ENCODE peak calls at places on chromosome 1, in eight cellular contexts. One of them, this sample, is unnamed.

GRCh38 chr1:182147136-182147815 is 85.8 kb upstream of the ZNF648 start:
- DNase-seq in K562: no peak
- DNase-seq in upper lobe of left lung: no peak
- DNase-seq in SK-N-SH: no peak
- DNase-seq in transverse colon: peak
- DNase-seq in HL-60: peak
- DNase-seq in spleen: no peak
- DNase-seq in breast epithelium: no peak
- DNase-seq in this sample: peak

GRCh38 chr1:30901798-30902652 is 6.5 kb downstream of the SDC3 start:
- DNase-seq in K562: peak
- DNase-seq in HL-60: no peak
- DNase-seq in SK-N-SH: no peak
- DNase-seq in upper lobe of left lung: no peak
- DNase-seq in breast epithelium: peak
- DNase-seq in transverse colon: no peak
- DNase-seq in spleen: peak
- DNase-seq in this sample: peak

GRCh38 chr1:77060000-77060399 is 159.2 kb downstream of the PIGK start:
- DNase-seq in transverse colon: no peak
- DNase-seq in upper lobe of left lung: no peak
- DNase-seq in K562: no peak
- DNase-seq in SK-N-SH: no peak
- DNase-seq in breast epithelium: peak
- DNase-seq in spleen: no peak
- DNase-seq in HL-60: peak
- DNase-seq in this sample: no peak

GRCh38 chr1:163231385-163231784 is 28.7 kb upstream of the RGS5 start:
- DNase-seq in HL-60: no peak
- DNase-seq in spleen: no peak
- DNase-seq in K562: no peak
- DNase-seq in SK-N-SH: no peak
- DNase-seq in upper lobe of left lung: no peak
- DNase-seq in breast epithelium: no peak
- DNase-seq in transverse colon: no peak
- DNase-seq in this sample: no peak

GRCh38 chr1:34529935-34530859 is 224.7 kb upstream of the GJB5 start:
- DNase-seq in transverse colon: no peak
- DNase-seq in breast epithelium: no peak
- DNase-seq in HL-60: no peak
- DNase-seq in SK-N-SH: no peak
- DNase-seq in upper lobe of left lung: no peak
- DNase-seq in K562: no peak
- DNase-seq in spleen: no peak
- DNase-seq in this sample: no peak

GRCh38 chr1:184368354-184368753 is 18.5 kb upstream of the C1orf21 start:
- DNase-seq in K562: no peak
- DNase-seq in HL-60: no peak
- DNase-seq in breast epithelium: no peak
- DNase-seq in upper lobe of left lung: no peak
- DNase-seq in transverse colon: no peak
- DNase-seq in SK-N-SH: no peak
- DNase-seq in spleen: no peak
- DNase-seq in this sample: no peak

GRCh38 chr1:87963566-87963965 is 634.9 kb downstream of the LMO4 start:
- DNase-seq in SK-N-SH: no peak
- DNase-seq in K562: no peak
- DNase-seq in transverse colon: no peak
- DNase-seq in spleen: no peak
- DNase-seq in HL-60: no peak
- DNase-seq in breast epithelium: no peak
- DNase-seq in upper lobe of left lung: no peak
- DNase-seq in this sample: no peak

GRCh38 chr1:11797525-11798216 is 8.1 kb downstream of the MTHFR start:
- DNase-seq in spleen: peak
- DNase-seq in transverse colon: no peak
- DNase-seq in K562: peak
- DNase-seq in upper lobe of left lung: no peak
- DNase-seq in breast epithelium: no peak
- DNase-seq in HL-60: no peak
- DNase-seq in SK-N-SH: no peak
- DNase-seq in this sample: no peak

GRCh38 chr1:27528701-27529637 is 39.0 kb upstream of the WASF2 start:
- DNase-seq in SK-N-SH: no peak
- DNase-seq in HL-60: no peak
- DNase-seq in transverse colon: peak
- DNase-seq in breast epithelium: peak
- DNase-seq in K562: peak
- DNase-seq in spleen: no peak
- DNase-seq in upper lobe of left lung: no peak
- DNase-seq in this sample: no peak

GRCh38 chr1:27526569-27527222 is 36.7 kb upstream of the WASF2 start:
- DNase-seq in upper lobe of left lung: peak
- DNase-seq in HL-60: peak
- DNase-seq in breast epithelium: no peak
- DNase-seq in spleen: no peak
- DNase-seq in transverse colon: no peak
- DNase-seq in K562: peak
- DNase-seq in SK-N-SH: no peak
- DNase-seq in this sample: no peak

GRCh38 chr1:27529638-27530018 is 39.7 kb upstream of the WASF2 start:
- DNase-seq in breast epithelium: no peak
- DNase-seq in spleen: no peak
- DNase-seq in K562: peak
- DNase-seq in SK-N-SH: no peak
- DNase-seq in upper lobe of left lung: no peak
- DNase-seq in transverse colon: no peak
- DNase-seq in HL-60: no peak
- DNase-seq in this sample: no peak

GRCh38 chr1:27527223-27527856 is 37.4 kb upstream of the WASF2 start:
- DNase-seq in K562: peak
- DNase-seq in SK-N-SH: peak
- DNase-seq in upper lobe of left lung: no peak
- DNase-seq in transverse colon: peak
- DNase-seq in breast epithelium: peak
- DNase-seq in spleen: no peak
- DNase-seq in HL-60: peak
- DNase-seq in this sample: no peak

DNA sequence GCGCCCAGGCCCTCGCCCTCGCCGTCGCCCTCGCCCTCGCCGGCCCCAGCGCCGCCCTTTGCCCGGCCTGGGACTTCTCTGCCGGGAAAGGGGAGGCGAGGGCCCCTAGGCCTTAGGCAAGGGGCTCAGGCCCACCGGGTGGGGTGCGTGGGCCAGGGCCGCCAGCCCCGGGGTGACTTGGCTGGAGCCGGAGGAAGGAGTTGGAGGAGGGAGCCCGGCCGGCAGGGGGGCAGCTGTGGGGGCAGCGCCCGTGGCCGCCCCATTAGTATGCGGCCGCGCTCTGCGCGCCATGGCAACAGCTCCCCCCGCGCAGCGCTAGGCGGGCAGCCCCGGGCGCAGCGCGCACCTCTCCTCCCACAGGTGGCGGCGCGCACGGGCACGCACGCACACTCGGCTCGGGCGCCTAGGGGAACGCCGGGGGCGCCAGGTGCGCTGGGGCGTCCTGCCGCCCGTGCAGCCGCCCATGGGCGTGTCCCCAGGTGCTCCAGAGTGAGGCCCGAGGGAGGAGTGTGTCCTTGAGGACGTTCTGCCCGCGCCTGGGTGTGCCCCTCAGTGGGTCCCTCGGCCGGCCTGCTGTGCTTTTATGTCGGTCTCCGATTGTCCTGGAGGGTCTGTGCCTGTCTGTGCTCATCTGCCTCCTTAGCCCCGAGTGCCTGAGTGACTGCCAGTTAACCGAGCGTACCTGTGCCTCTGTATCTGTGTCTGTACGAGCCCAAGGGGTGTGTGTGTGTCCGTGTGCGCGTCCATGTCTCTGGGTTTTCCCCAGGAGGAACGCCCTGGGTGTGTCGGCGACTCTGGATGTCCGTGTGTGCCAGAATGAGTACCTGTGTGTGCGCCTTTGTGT is 38.1 kb upstream of the WASF2 start:
- DNase-seq in HL-60: no peak
- DNase-seq in transverse colon: peak
- DNase-seq in K562: no peak
- DNase-seq in SK-N-SH: peak
- DNase-seq in upper lobe of left lung: peak
- DNase-seq in breast epithelium: no peak
- DNase-seq in spleen: peak
- DNase-seq in this sample: peak
- TF ChIP-seq POLR2AphosphoS5 in HL-60: no peak
- TF ChIP-seq POLR2AphosphoS5 in transverse colon: peak
- TF ChIP-seq POLR2AphosphoS5 in K562: no peak
- TF ChIP-seq POLR2AphosphoS5 in SK-N-SH: no peak
- TF ChIP-seq POLR2AphosphoS5 in upper lobe of left lung: peak
- TF ChIP-seq POLR2AphosphoS5 in breast epithelium: no peak
- TF ChIP-seq POLR2AphosphoS5 in spleen: peak
- TF ChIP-seq POLR2AphosphoS5 in this sample: peak

DNA sequence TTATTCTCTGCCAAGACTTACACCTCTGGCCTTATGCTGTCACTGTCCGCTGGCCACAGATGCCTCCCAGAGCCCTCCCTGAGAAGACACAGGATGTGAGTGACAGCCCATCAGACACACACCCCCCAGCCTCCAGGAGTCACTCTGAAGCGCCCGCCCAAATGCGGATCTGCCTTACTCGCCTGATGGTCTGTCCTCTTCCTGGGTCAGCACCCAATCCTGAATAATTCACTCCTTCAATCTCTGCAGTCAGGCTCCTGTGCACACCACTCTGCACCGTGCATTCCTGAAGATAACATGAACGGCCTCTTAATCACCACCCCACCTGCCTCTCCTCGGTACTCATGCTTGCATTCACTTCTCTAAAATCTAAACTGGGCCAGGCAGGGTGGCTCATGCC is 14.6 kb downstream of the CLSTN1 start:
- DNase-seq in spleen: no peak
- DNase-seq in K562: peak
- DNase-seq in upper lobe of left lung: no peak
- DNase-seq in transverse colon: no peak
- DNase-seq in SK-N-SH: no peak
- DNase-seq in breast epithelium: no peak
- DNase-seq in HL-60: no peak
- DNase-seq in this sample: no peak
- H3K27ac ChIP-seq in spleen: no peak
- H3K27ac ChIP-seq in K562: no peak
- H3K27ac ChIP-seq in upper lobe of left lung: no peak
- H3K27ac ChIP-seq in transverse colon: no peak
- H3K27ac ChIP-seq in SK-N-SH: no peak
- H3K27ac ChIP-seq in breast epithelium: peak
- H3K27ac ChIP-seq in HL-60: no peak
- H3K27ac ChIP-seq in this sample: no peak

GRCh38 chr1:211503542-211503941 is 11.6 kb upstream of the RD3 start:
- DNase-seq in HL-60: no peak
- DNase-seq in K562: peak
- DNase-seq in transverse colon: no peak
- DNase-seq in breast epithelium: no peak
- DNase-seq in upper lobe of left lung: no peak
- DNase-seq in SK-N-SH: no peak
- DNase-seq in spleen: no peak
- DNase-seq in this sample: no peak

GRCh38 chr1:211507365-211507764 is 15.4 kb upstream of the RD3 start:
- DNase-seq in K562: no peak
- DNase-seq in breast epithelium: no peak
- DNase-seq in spleen: no peak
- DNase-seq in upper lobe of left lung: no peak
- DNase-seq in transverse colon: no peak
- DNase-seq in SK-N-SH: no peak
- DNase-seq in HL-60: no peak
- DNase-seq in this sample: no peak

GRCh38 chr1:211497489-211498045 is 5.6 kb upstream of the RD3 start:
- DNase-seq in HL-60: no peak
- DNase-seq in transverse colon: no peak
- DNase-seq in SK-N-SH: no peak
- DNase-seq in K562: no peak
- DNase-seq in breast epithelium: no peak
- DNase-seq in upper lobe of left lung: no peak
- DNase-seq in spleen: no peak
- DNase-seq in this sample: no peak

DNA sequence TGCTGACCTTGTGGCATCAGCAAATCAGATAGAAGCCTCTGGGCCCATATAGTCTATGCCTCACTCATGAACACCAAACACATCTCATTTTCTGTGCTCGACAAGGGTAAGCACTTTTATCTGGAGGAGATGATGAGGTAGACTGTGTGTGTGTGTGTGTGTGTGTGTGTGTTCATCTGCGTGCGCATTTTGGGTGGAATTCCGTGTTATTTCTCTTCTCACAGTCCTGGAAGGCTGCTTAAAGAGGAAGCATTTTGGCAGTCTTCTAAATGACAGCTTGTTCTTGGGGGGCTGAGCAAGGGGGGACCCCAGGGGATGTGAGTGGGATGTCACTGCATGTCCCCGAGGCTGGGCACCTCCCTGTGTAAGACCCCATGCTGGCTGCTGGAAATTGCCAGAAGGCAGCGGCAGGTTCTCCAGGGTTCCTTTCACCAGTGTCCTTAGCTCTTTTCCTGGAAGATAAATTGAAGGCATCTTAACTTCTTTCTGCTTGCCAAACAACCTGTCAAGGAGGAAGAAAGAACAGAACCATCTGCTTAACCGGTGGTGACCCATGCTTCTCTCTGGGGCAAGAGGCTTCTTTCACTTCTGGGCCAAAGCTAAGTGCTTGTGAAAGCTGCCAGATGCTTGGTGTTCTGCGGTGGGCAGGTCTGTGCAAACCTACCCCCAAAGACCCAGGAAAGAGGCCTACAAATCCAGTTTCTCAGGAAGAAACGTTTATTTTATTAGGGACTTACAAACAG is 9.9 kb upstream of the RD3 start:
- DNase-seq in breast epithelium: no peak
- DNase-seq in SK-N-SH: no peak
- DNase-seq in HL-60: no peak
- DNase-seq in upper lobe of left lung: no peak
- DNase-seq in spleen: no peak
- DNase-seq in transverse colon: no peak
- DNase-seq in K562: no peak
- DNase-seq in this sample: no peak
- TF ChIP-seq POLR2AphosphoS5 in breast epithelium: no peak
- TF ChIP-seq POLR2AphosphoS5 in SK-N-SH: no peak
- TF ChIP-seq POLR2AphosphoS5 in HL-60: no peak
- TF ChIP-seq POLR2AphosphoS5 in upper lobe of left lung: peak
- TF ChIP-seq POLR2AphosphoS5 in spleen: no peak
- TF ChIP-seq POLR2AphosphoS5 in transverse colon: peak
- TF ChIP-seq POLR2AphosphoS5 in K562: no peak
- TF ChIP-seq POLR2AphosphoS5 in this sample: no peak

GRCh38 chr1:84259989-84260388 is 41.5 kb upstream of the SAMD13 start:
- DNase-seq in spleen: no peak
- DNase-seq in SK-N-SH: no peak
- DNase-seq in breast epithelium: no peak
- DNase-seq in K562: no peak
- DNase-seq in HL-60: no peak
- DNase-seq in upper lobe of left lung: no peak
- DNase-seq in transverse colon: no peak
- DNase-seq in this sample: no peak

GRCh38 chr1:84259376-84259775 is 42.1 kb upstream of the SAMD13 start:
- DNase-seq in K562: no peak
- DNase-seq in breast epithelium: no peak
- DNase-seq in transverse colon: no peak
- DNase-seq in spleen: no peak
- DNase-seq in upper lobe of left lung: no peak
- DNase-seq in SK-N-SH: no peak
- DNase-seq in HL-60: no peak
- DNase-seq in this sample: no peak

GRCh38 chr1:84257617-84258016 is 43.9 kb upstream of the SAMD13 start:
- DNase-seq in SK-N-SH: no peak
- DNase-seq in HL-60: no peak
- DNase-seq in upper lobe of left lung: no peak
- DNase-seq in breast epithelium: no peak
- DNase-seq in spleen: no peak
- DNase-seq in K562: no peak
- DNase-seq in transverse colon: no peak
- DNase-seq in this sample: no peak

GRCh38 chr1:84264961-84265360 is 36.5 kb upstream of the SAMD13 start:
- DNase-seq in SK-N-SH: no peak
- DNase-seq in breast epithelium: no peak
- DNase-seq in K562: no peak
- DNase-seq in HL-60: no peak
- DNase-seq in upper lobe of left lung: no peak
- DNase-seq in transverse colon: no peak
- DNase-seq in spleen: no peak
- DNase-seq in this sample: no peak

GRCh38 chr1:84260852-84261518 is 40.5 kb upstream of the SAMD13 start:
- DNase-seq in upper lobe of left lung: no peak
- DNase-seq in HL-60: no peak
- DNase-seq in K562: no peak
- DNase-seq in spleen: no peak
- DNase-seq in transverse colon: no peak
- DNase-seq in breast epithelium: no peak
- DNase-seq in SK-N-SH: no peak
- DNase-seq in this sample: no peak
- H3K27ac ChIP-seq in upper lobe of left lung: no peak
- H3K27ac ChIP-seq in HL-60: no peak
- H3K27ac ChIP-seq in K562: no peak
- H3K27ac ChIP-seq in spleen: no peak
- H3K27ac ChIP-seq in transverse colon: peak
- H3K27ac ChIP-seq in breast epithelium: no peak
- H3K27ac ChIP-seq in SK-N-SH: no peak
- H3K27ac ChIP-seq in this sample: no peak

This sample was measured in stomach.